ENCODE peak calls at places on chromosomes 4 and X, in six cellular contexts. T, M, G, N, R and W are unnamed samples.

GRCh38 chr4:40662962-40663604 is 33.4 kb upstream of the RBM47 start:
- DNase-seq in T (no peak), M (peak; percentile 85), G (no peak), N (no peak), R (no peak), W (no peak)

GRCh38 chr4:176270669-176271068 is 1.6 kb upstream of the ASB5 start:
- DNase-seq in T (no peak), M (no peak), G (no peak), N (no peak), R (no peak), W (peak; percentile 44)

GRCh38 chr4:168097161-168097560 is 4.8 kb downstream of the ANXA10 start:
- DNase-seq in T (no peak), M (no peak), G (no peak), N (no peak), R (no peak), W (no peak)

GRCh38 chr4:109302366-109303140 is at the start of gene COL25A1:
- DNase-seq in T (peak; percentile 53), M (peak; percentile 94), G (peak; percentile 60), N (peak; percentile 47), R (peak; percentile 11), W (peak; percentile 46)

GRCh38 chrX:43557792-43558191 is 98.3 kb upstream of the MAOA start:
- DNase-seq in T (peak; percentile 29), M (peak; percentile 55), G (peak; percentile 78), N (peak; percentile 57), R (peak; percentile 45), W (peak; percentile 68)

GRCh38 chr4:153579872-153580271 is 104.2 kb upstream of the TLR2 start:
- DNase-seq in T (no peak), M (no peak), G (no peak), N (no peak), R (no peak), W (no peak)

GRCh38 chrX:68163446-68163845 is 269.8 kb downstream of the OPHN1 start:
- DNase-seq in T (no peak), M (no peak), G (no peak), N (no peak), R (no peak), W (no peak)

GRCh38 chrX:40266490-40267333 is 169.0 kb upstream of the BCOR start:
- DNase-seq in T (peak; percentile 64), M (peak; percentile 68), G (peak; percentile 71), N (peak; percentile 75), R (peak; percentile 42), W (peak; percentile 53)

GRCh38 chrX:11754958-11755645 is 2.9 kb upstream of the MSL3 start:
- DNase-seq in T (no peak), M (no peak), G (no peak), N (no peak), R (no peak), W (no peak)

GRCh38 chr4:94621491-94622080 is 136.2 kb upstream of the BMPR1B start:
- DNase-seq in T (no peak), M (no peak), G (no peak), N (peak; percentile 25), R (no peak), W (no peak)

DNA sequence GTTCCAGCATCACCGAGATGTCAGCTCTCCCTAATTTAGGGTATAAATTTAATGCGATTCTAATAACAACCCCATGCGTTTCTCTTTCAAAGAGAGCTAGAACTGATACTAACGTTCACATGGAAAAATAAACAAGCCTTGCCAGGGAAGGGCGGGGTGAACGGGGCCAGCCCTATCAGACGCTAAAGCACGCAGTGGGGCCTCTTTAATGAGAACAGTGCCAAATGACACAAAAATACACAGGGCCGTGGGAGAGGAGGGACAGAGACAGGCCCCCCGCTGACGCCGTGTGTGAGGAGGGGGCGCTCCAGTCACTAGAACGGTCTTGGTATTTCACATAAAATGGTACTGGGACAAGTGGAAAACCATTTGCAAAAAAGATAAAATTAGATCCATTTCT is 21.3 kb upstream of the ADRA2C start:
- DNase-seq in T (no peak), M (no peak), G (no peak), N (no peak), R (no peak), W (no peak)
- H3K27me3 ChIP-seq in T (peaks cover 22% of the 10 kb centered on the region), M (peaks cover 4% of the 10 kb centered on the region), G (no peaks in the 10 kb centered on the region), N (no peaks in the 10 kb centered on the region), R (peaks cover 16% of the 10 kb centered on the region), W (peaks cover 50% of the 10 kb centered on the region)

DNA sequence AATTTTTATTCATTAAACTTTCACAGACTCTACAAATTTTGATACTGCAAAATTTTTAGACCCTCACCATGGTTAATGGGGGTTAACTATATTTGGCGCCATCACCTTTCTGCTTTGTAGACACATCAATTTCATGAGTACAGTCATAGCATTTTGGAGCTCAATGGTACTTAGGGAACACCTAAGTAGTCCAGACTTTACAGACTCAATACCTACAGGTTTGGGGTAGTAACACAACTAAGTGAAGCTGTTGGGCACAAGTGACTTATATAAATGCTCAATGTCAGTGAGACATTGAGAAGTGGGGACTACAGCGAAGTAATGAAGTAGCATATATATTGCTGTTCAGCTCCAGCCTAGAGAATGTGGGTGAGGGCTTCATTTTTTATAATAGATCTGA is 7.5 kb downstream of the GPRIN3 start:
- DNase-seq in T (no peak), M (no peak), G (no peak), N (no peak), R (no peak), W (no peak)
- H3K27me3 ChIP-seq in T (no peaks in the 10 kb centered on the region), M (no peaks in the 10 kb centered on the region), G (no peaks in the 10 kb centered on the region), N (no peaks in the 10 kb centered on the region), R (no peaks in the 10 kb centered on the region), W (no peaks in the 10 kb centered on the region)

GRCh38 chr4:149961876-149962597 is 116.2 kb upstream of the DCLK2 start:
- DNase-seq in T (no peak), M (no peak), G (no peak), N (no peak), R (no peak), W (no peak)
- H3K27me3 ChIP-seq in T (no peaks in the 10 kb centered on the region), M (no peaks in the 10 kb centered on the region), G (no peaks in the 10 kb centered on the region), N (no peaks in the 10 kb centered on the region), R (peaks cover 7% of the 10 kb centered on the region), W (no peaks in the 10 kb centered on the region)

GRCh38 chrX:107827137-107827831 is 1.6 kb downstream of the MID2 start:
- DNase-seq in T (no peak), M (no peak), G (no peak), N (no peak), R (no peak), W (no peak)
- H3K27me3 ChIP-seq in T (no peaks in the 10 kb centered on the region), M (no peaks in the 10 kb centered on the region), G (no peaks in the 10 kb centered on the region), N (no peaks in the 10 kb centered on the region), R (no peaks in the 10 kb centered on the region), W (peaks cover 21% of the 10 kb centered on the region)